ENCODE peak calls at places on chromosomes 5 and 9, in six cellular contexts. X, F, Y, H, U and P are unnamed samples.

GRCh38 chr5:149563461-149563860 is 12.2 kb upstream of the CSNK1A1 start:
- DNase-seq in X (peak), F (no peak), Y (no peak), H (no peak), U (no peak), P (peak)

GRCh38 chr5:135008981-135009735 is 24.9 kb downstream of the PITX1 start:
- DNase-seq in X (no peak), F (no peak), Y (no peak), H (no peak), U (no peak), P (no peak)

GRCh38 chr5:173016621-173017046 is 33.1 kb downstream of the ATP6V0E1 start:
- DNase-seq in X (peak), F (peak), Y (no peak), H (no peak), U (peak), P (no peak)

GRCh38 chr5:534006-534742 is 9.9 kb upstream of the SLC9A3 start:
- DNase-seq in X (no peak), F (no peak), Y (peak), H (no peak), U (no peak), P (no peak)

GRCh38 chr9:18928711-18929110 is 104.3 kb downstream of the SAXO1 start:
- DNase-seq in X (no peak), F (peak), Y (no peak), H (no peak), U (no peak), P (no peak)

GRCh38 chr5:15790446-15791005 is 290.5 kb downstream of the FBXL7 start:
- DNase-seq in X (no peak), F (no peak), Y (no peak), H (no peak), U (no peak), P (no peak)

GRCh38 chr9:137045294-137046093 is 483 bp downstream of the NPDC1 start:
- DNase-seq in X (peak), F (peak), Y (no peak), H (no peak), U (peak), P (no peak)

GRCh38 chr9:107684224-107684623 is 194.7 kb upstream of the KLF4 start:
- DNase-seq in X (peak), F (peak), Y (no peak), H (no peak), U (no peak), P (no peak)

DNA sequence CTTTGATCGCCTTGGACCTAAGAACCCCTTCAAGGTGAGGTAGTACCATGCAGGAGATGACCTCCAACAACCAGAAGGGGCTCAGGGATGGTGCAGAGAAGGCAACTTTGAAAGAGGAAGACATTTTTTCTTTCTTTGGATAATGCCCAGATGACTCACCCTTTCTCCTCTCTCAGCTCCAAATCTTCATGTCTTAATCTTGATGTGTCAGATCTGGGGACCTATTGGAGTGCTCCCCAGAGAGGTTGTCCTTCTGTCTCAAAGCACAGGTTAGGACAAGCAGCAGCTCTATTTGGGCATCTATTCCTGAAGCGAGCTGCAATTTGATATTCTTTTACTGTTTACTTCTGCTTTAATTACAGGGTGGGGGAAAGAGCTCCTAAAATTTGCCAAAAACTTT is 229.9 kb upstream of the MAP3K1 start:
- DNase-seq in X (peak), F (no peak), Y (no peak), H (no peak), U (no peak), P (no peak)
- H3K4me3 ChIP-seq in X (no peak), F (no peak), Y (no peak), H (no peak), U (no peak), P (no peak)

DNA sequence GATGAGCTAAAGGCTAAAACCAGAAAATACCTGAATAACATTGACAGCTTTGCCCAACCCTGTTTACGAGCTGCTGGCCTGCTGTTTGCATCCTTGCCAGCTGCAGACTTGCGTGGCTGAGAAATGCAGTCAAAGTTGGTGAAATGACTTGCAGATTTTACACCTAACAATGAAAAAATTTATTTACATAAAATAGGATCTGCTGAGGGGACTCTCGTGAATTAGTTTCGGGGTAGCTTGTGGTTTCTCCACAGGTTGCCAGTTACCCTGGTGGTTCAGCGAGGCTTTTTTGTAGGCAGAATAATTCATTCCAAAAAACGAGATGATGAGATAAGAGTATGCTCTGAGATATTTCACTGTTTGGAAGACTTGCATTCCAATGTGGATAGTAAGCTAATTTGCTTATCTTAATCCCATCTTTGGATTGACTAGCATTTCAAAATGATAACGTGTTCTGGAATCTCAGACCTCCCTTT is 65.7 kb upstream of the FANCC start:
- DNase-seq in X (peak), F (peak), Y (no peak), H (no peak), U (no peak), P (peak)
- H3K27ac ChIP-seq in X (no peak), F (no peak), Y (no peak), H (no peak), U (no peak), P (peak)

DNA sequence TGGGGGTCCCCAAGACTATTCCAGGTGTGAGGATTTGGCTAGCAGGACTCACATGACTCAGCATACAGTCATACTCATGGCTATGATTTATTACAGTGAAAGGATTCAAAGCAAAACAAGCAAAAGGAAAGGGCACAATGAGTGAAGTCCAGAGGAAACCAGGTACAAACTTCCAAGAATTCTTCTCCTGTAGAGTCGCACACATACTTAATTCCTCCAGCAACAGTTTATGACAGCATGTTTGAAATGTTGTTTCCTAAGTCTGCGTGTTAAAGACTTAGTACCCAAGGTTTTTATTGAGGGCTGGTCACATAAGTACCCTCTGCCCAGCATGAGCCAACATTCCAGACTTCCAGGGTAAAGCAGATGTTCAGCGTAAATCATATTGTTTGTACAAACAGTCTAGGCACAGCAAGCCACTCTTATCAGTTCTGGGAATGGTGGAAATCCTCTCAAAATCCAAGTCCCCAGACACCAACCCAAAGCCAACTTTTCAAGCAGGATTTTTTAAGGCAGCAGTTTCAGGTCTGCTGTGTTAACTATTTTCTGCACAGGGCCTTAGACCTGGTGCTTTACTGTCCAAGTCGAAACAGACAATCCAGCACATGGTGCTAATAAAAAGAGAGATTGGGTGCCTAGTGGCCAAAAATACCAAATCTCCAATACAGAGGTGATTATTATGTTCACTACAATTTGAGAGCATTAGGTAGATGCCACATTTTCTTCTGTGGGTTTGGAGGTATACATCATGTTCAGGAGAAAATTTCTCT is 18.6 kb upstream of the RICTOR start:
- DNase-seq in X (peak), F (no peak), Y (no peak), H (no peak), U (no peak), P (peak)
- H3K4me3 ChIP-seq in X (no peak), F (no peak), Y (no peak), H (no peak), U (no peak), P (no peak)

GRCh38 chr5:33901176-33901575 is 9.4 kb upstream of the ADAMTS12 start:
- DNase-seq in X (peak), F (no peak), Y (no peak), H (no peak), U (no peak), P (no peak)
- H3K27ac ChIP-seq in X (no peak), F (no peak), Y (no peak), H (no peak), U (no peak), P (no peak)